ENCODE peak calls at places on chromosomes 13 and 19, in four cellular contexts. B, Y, Z and O are unnamed samples.

GRCh38 chr13:30021611-30022010 is 171.2 kb upstream of the UBL3 start:
- DNase-seq in Y (no peak), Z (no peak), B (no peak), O (no peak)

GRCh38 chr19:19460761-19461265 is 54.5 kb downstream of the TSSK6 start:
- DNase-seq in Y (no peak), B (peak), Z (no peak), O (peak)

GRCh38 chr13:85373322-85373721 is 425.9 kb downstream of the SLITRK6 start:
- DNase-seq in B (no peak), Z (no peak), Y (no peak), O (no peak)

GRCh38 chr13:106493569-106493968 is 41.9 kb downstream of the EFNB2 start:
- DNase-seq in B (no peak), Z (no peak), Y (no peak), O (no peak)

GRCh38 chr19:850221-850978 is 1.7 kb upstream of the ELANE start:
- DNase-seq in Z (no peak), Y (peak), B (peak), O (peak)

GRCh38 chr13:94550030-94550738 is 45.8 kb downstream of the TGDS start:
- DNase-seq in Z (no peak), Y (no peak), B (no peak), O (no peak)

GRCh38 chr19:49264258-49264657 is 60.7 kb downstream of the SLC6A16 start:
- DNase-seq in Z (no peak), B (no peak), Y (no peak), O (no peak)

GRCh38 chr13:51997641-51998330 is 13.5 kb downstream of the ATP7B start:
- DNase-seq in Y (no peak), B (no peak), Z (no peak), O (peak)

GRCh38 chr13:46778095-46778494 is 18.9 kb downstream of the ESD start:
- DNase-seq in Y (no peak), Z (no peak), B (no peak), O (no peak)